ENCODE peak calls at places on chromosomes 12 and 14, in six cellular contexts. Q is GM13976, S is A549, D is T-helper 17 cell, L is NCI-H2081, B is GM23248. P is an unnamed sample.

GRCh38 chr14:99735189-99736135 is 51.4 kb downstream of the CYP46A1 start:
- DNase-seq in Q (no peak), S (no peak), D (no peak), L (no peak), B (no peak), P (no peak)

GRCh38 chr12:5066251-5066650 is 22.6 kb downstream of the KCNA5 start:
- DNase-seq in Q (no peak), S (no peak), D (no peak), L (no peak), B (no peak), P (no peak)

GRCh38 chr14:31889297-31889696 is 187.8 kb upstream of the ARHGAP5 start:
- DNase-seq in Q (no peak), S (no peak), D (no peak), L (no peak), B (no peak), P (no peak)

GRCh38 chr12:47609806-47610205 is 96.0 kb downstream of the RPAP3 start:
- DNase-seq in Q (no peak), S (no peak), D (no peak), L (no peak), B (no peak), P (no peak)

GRCh38 chr14:38201137-38201828 is 6.4 kb upstream of the SSTR1 start:
- DNase-seq in Q (no peak), S (no peak), D (no peak), L (no peak), B (peak), P (no peak)

GRCh38 chr12:124390442-124391116 is 95.7 kb downstream of the RFLNA start:
- DNase-seq in Q (peak), S (peak), D (no peak), L (no peak), B (peak), P (no peak)

GRCh38 chr14:103846569-103847438 is 571 bp downstream of the PPP1R13B start:
- DNase-seq in Q (peak), S (no peak), D (no peak), L (peak), B (peak), P (no peak)

GRCh38 chr12:86914716-86915115 is 658.5 kb upstream of the MGAT4C start:
- DNase-seq in Q (peak), S (peak), D (no peak), L (peak), B (peak), P (peak)

GRCh38 chr14:51650721-51651387 is 856 bp upstream of the FRMD6 start:
- DNase-seq in Q (no peak), S (no peak), D (no peak), L (no peak), B (peak), P (no peak)

GRCh38 chr14:79986251-79986650 is 225.1 kb downstream of the DIO2 start:
- DNase-seq in Q (no peak), S (no peak), D (no peak), L (no peak), B (no peak), P (no peak)

GRCh38 chr12:62758216-62758615 is 176.7 kb downstream of the PPM1H start:
- DNase-seq in Q (no peak), S (no peak), D (no peak), L (no peak), B (no peak), P (no peak)

GRCh38 chr14:83777516-83777915 is 1752.4 kb upstream of the FLRT2 start:
- DNase-seq in Q (no peak), S (no peak), D (no peak), L (no peak), B (no peak), P (no peak)

GRCh38 chr14:68195126-68195525 is 375.5 kb downstream of the RAD51B start:
- DNase-seq in Q (no peak), S (no peak), D (no peak), L (peak), B (no peak), P (no peak)

GRCh38 chr12:90627180-90627896 is 327.6 kb downstream of the CCER1 start:
- DNase-seq in Q (no peak), S (no peak), D (no peak), L (no peak), B (peak), P (no peak)

GRCh38 chr12:96098631-96099030 is 63.2 kb upstream of the LTA4H start:
- DNase-seq in Q (no peak), S (no peak), D (no peak), L (no peak), B (no peak), P (no peak)

P was measured in Panc1.